ENCODE peak calls at places on chromosome 5, in four cellular contexts. L is breast epithelium, A is sigmoid colon, N is HCT116. G is an unnamed sample.

GRCh38 chr5:93611510-93611899 is 28.5 kb downstream of the NR2F1 start:
- DNase-seq in L (no peak), A (no peak), N (no peak), G (no peak)

GRCh38 chr5:98096155-98096554 is 677.3 kb upstream of the RGMB start:
- DNase-seq in L (no peak), A (no peak), N (no peak), G (no peak)

GRCh38 chr5:84287964-84288363 is 96.7 kb downstream of the EDIL3 start:
- DNase-seq in L (no peak), A (no peak), N (peak; percentile 6), G (no peak)

GRCh38 chr5:141872496-141873356 is 5.5 kb downstream of the PCDH1 start:
- DNase-seq in L (no peak), A (no peak), N (no peak), G (no peak)

GRCh38 chr5:96942078-96942477 is 6.2 kb downstream of the LNPEP start:
- DNase-seq in L (no peak), A (no peak), N (no peak), G (no peak)

GRCh38 chr5:136424835-136425694 is 59.7 kb upstream of the TRPC7 start:
- DNase-seq in L (peak; percentile 63), A (no peak), N (peak; percentile 47), G (peak; percentile 35)

GRCh38 chr5:123269436-123269835 is 153.8 kb downstream of the CEP120 start:
- DNase-seq in L (no peak), A (no peak), N (no peak), G (no peak)

GRCh38 chr5:72539726-72540125 is 32.5 kb upstream of the ZNF366 start:
- DNase-seq in L (no peak), A (no peak), N (no peak), G (no peak)

GRCh38 chr5:38718874-38719391 is 126.9 kb upstream of the OSMR start:
- DNase-seq in L (no peak), A (no peak), N (no peak), G (no peak)

GRCh38 chr5:94700592-94700991 is 82.1 kb downstream of the SLF1 start:
- DNase-seq in L (no peak), A (no peak), N (no peak), G (no peak)

GRCh38 chr5:1017056-1017455 is 8.5 kb downstream of the NKD2 start:
- DNase-seq in L (no peak), A (peak; percentile 43), N (no peak), G (no peak)

GRCh38 chr5:42992035-42992570 is 48.0 kb downstream of the ANXA2R start:
- DNase-seq in L (peak; percentile 68), A (peak; percentile 88), N (peak; percentile 42), G (peak; percentile 40)

GRCh38 chr5:175542232-175542965 is 64.0 kb downstream of the SFXN1 start:
- DNase-seq in L (no peak), A (no peak), N (no peak), G (no peak)

GRCh38 chr5:72065751-72066255 is 41.5 kb upstream of the MAP1B start:
- DNase-seq in L (no peak), A (no peak), N (no peak), G (no peak)

GRCh38 chr5:76765249-76765648 is 49.3 kb downstream of the F2R start:
- DNase-seq in L (no peak), A (no peak), N (no peak), G (no peak)

GRCh38 chr5:164289526-164289925 is 784.1 kb downstream of the MAT2B start:
- DNase-seq in L (no peak), A (no peak), N (no peak), G (no peak)

GRCh38 chr5:81425569-81425968 is 31.6 kb upstream of the ACOT12 start:
- DNase-seq in L (no peak), A (no peak), N (peak; percentile 28), G (no peak)

GRCh38 chr5:64210866-64211265 is 45.2 kb downstream of the RNF180 start:
- DNase-seq in L (no peak), A (no peak), N (no peak), G (no peak)

GRCh38 chr5:71475788-71476384 is 20.4 kb downstream of the BDP1 start:
- DNase-seq in L (no peak), A (no peak), N (no peak), G (peak; percentile 34)

DNA sequence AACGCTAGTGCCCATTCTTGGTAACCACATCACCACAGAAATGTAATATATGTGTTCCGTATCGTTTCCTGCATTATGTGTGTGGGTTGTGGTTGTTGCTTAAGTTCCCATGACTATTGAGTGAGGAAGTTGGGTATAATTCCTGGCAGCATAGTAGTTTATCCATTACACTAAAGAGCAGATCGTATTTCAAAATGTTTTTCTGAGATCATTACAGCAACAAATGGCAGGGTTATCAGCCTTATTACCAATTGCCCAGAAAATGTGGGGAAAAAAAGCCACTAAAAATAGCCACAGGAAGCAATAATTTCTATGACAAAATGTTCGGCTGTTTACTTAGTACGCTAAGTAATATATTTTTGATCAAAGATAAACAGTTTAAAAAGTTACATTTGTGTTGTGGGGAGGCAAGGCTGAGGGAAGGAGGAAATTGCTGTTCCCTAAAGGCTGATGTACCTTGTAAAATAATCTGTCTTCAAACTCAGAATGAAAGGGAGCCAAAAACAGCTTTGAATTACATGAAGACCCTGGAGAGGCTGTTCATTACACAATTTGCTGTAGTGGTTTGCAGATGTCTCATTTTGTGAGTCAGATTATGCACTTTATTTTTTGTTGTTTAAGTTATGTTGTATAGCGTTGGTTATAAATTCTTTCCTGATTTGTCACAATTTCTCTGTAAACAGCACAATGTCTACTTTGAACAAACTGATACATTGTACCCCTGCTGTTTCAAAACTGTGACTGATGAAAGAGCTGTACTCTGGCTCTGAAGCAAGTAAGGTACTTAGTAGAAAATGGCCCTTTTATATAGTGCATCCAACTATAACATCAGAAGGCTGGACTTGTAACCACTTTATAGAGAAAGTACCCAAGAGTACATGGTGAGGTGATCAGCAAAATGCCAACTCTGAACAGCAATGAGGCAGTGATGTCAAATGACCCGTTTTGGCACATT is 1028.5 kb downstream of the NR2F1-AS1 start:
- DNase-seq in L (no peak), A (no peak), N (peak; percentile 89), G (no peak)
- TF ChIP-seq POLR2AphosphoS5 in L (no peak), A (no peak), N (no peak), G (no peak)

GRCh38 chr5:54317511-54318260 is 7.3 kb upstream of the ARL15 start:
- DNase-seq in L (no peak), A (no peak), N (no peak), G (no peak)
- TF ChIP-seq POLR2AphosphoS5 in L (no peak), A (no peak), N (no peak), G (no peak)

GRCh38 chr5:58143757-58144156 is 316.1 kb downstream of the PLK2 start:
- DNase-seq in L (no peak), A (no peak), N (no peak), G (no peak)
- TF ChIP-seq POLR2AphosphoS5 in L (no peak), A (no peak), N (no peak), G (no peak)

GRCh38 chr5:132388244-132389050 is 18.9 kb downstream of the SLC22A5 start:
- DNase-seq in L (no peak), A (peak; percentile 85), N (no peak), G (no peak)
- TF ChIP-seq POLR2AphosphoS5 in L (no peak), A (peak; percentile 20), N (no peak), G (no peak)

DNA sequence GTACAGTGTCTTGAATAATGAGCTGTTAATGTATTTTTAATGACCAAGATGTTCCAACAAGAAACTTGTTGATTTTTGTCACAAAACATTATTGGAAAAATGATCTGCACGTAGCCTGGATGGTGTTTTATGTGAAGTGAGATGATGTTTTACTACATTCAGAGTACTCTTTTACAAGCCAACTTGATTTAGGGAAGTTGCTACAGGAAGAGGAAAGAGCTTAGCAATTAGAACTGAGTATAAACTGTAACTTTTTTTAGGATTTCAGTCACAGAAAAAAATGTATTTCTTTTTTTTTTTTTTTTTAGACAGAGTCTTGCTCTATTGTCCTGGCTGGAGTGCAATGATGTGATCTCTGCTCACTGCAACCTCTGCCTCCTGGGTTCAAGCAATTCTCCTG is 113.6 kb upstream of the ADRA1B start:
- DNase-seq in L (no peak), A (no peak), N (no peak), G (no peak)
- TF ChIP-seq POLR2AphosphoS5 in L (no peak), A (no peak), N (no peak), G (no peak)

GRCh38 chr5:60883229-60883628 is 39.2 kb upstream of the ELOVL7 start:
- DNase-seq in L (no peak), A (no peak), N (peak; percentile 6), G (no peak)

GRCh38 chr5:60891667-60892066 is 47.6 kb upstream of the ELOVL7 start:
- DNase-seq in L (no peak), A (no peak), N (no peak), G (no peak)

GRCh38 chr5:60887096-60887495 is 43.0 kb upstream of the ELOVL7 start:
- DNase-seq in L (no peak), A (no peak), N (no peak), G (no peak)

GRCh38 chr5:60888359-60889061 is 44.4 kb upstream of the ELOVL7 start:
- DNase-seq in L (no peak), A (no peak), N (no peak), G (no peak)

GRCh38 chr5:60886158-60886557 is 42.1 kb upstream of the ELOVL7 start:
- DNase-seq in L (no peak), A (no peak), N (no peak), G (no peak)
- TF ChIP-seq POLR2AphosphoS5 in L (no peak), A (no peak), N (no peak), G (no peak)

DNA sequence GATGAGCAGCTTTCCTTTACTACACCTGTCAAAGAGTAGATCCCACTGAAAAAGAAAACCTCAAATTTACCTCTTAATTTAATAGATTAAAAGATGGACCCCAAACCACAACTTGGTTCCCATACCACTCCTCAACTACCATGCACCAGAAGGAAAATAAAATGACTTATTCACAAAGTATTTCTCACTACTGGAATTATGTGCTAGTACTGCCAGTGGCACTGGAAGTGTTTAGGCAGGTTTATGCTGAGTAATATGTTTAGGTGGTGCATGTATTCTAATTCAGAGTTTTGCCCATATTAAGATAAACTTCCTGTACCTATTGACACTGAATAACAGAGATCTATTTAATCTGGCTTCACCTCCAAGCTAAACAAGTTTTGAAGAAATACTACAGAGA is 6.6 kb downstream of the PLK2 start:
- DNase-seq in L (no peak), A (no peak), N (no peak), G (no peak)
- TF ChIP-seq POLR2AphosphoS5 in L (no peak), A (no peak), N (no peak), G (no peak)

GRCh38 chr5:125552486-125552885 is 806.0 kb upstream of the ZNF608 start:
- DNase-seq in L (no peak), A (no peak), N (no peak), G (no peak)
- TF ChIP-seq POLR2AphosphoS5 in L (no peak), A (no peak), N (no peak), G (no peak)

GRCh38 chr5:177483994-177484901 is 10.8 kb upstream of the DBN1 start:
- DNase-seq in L (no peak), A (no peak), N (no peak), G (no peak)
- TF ChIP-seq POLR2AphosphoS5 in L (no peak), A (peak; percentile 66), N (peak; percentile 46), G (peak; percentile 47)

GRCh38 chr5:88886756-88887741 is 4.1 kb upstream of the MEF2C start:
- DNase-seq in L (no peak), A (no peak), N (no peak), G (no peak)

GRCh38 chr5:88888291-88888690 is 5.3 kb upstream of the MEF2C start:
- DNase-seq in L (no peak), A (no peak), N (no peak), G (no peak)

GRCh38 chr5:88890070-88890781 is 7.2 kb upstream of the MEF2C start:
- DNase-seq in L (no peak), A (no peak), N (no peak), G (no peak)

GRCh38 chr5:88888799-88889164 is 5.8 kb upstream of the MEF2C start:
- DNase-seq in L (no peak), A (no peak), N (no peak), G (no peak)

GRCh38 chr5:88889165-88890069 is 6.4 kb upstream of the MEF2C start:
- DNase-seq in L (no peak), A (peak; percentile 86), N (no peak), G (no peak)
- TF ChIP-seq POLR2AphosphoS5 in L (no peak), A (peak; percentile 86), N (no peak), G (peak; percentile 61)

G was measured in GM12891.